ENCODE peak calls at places on chromosomes 12 and 14, in six cellular contexts. B is right lobe of liver, A is fibroblast of lung, H is heart right ventricle, I is cardiac muscle cell, Y is heart left ventricle. L is an unnamed sample.
A peak's percentile ranks its signal among the peaks of the same experiment; 100 is the strongest.

GRCh38 chr12:105561981-105562726 is 231.7 kb downstream of the C12orf75 start:
- DNase-seq in H (peak; percentile 15), I (peak; percentile 85), Y (peak; percentile 13), B (no peak), A (peak; percentile 91), L (no peak)

GRCh38 chr14:23364164-23364571 is 804 bp downstream of the EFS start:
- DNase-seq in B (no peak), Y (no peak), A (peak; percentile 9), H (no peak), I (no peak), L (no peak)

GRCh38 chr14:105180598-105181528 is at the start of gene NUDT14:
- DNase-seq in I (peak; percentile 53), H (peak; percentile 50), Y (no peak), A (peak; percentile 34), B (peak; percentile 84), L (peak; percentile 15)

GRCh38 chr12:2291182-2291832 is 238.5 kb downstream of the CACNA1C start:
- DNase-seq in B (no peak), Y (no peak), H (no peak), A (peak; percentile 41), I (peak; percentile 62), L (no peak)

GRCh38 chr14:68814376-68815287 is 21.8 kb upstream of the ZFP36L1 start:
- DNase-seq in Y (peak; percentile 73), I (peak; percentile 66), H (peak; percentile 73), B (peak; percentile 65), A (peak; percentile 69), L (no peak)

GRCh38 chr12:66065146-66065545 is 65.4 kb downstream of the LLPH start:
- DNase-seq in H (no peak), B (no peak), A (peak; percentile 53), Y (no peak), I (peak; percentile 6), L (no peak)

GRCh38 chr14:103886304-103887169 is 39.2 kb upstream of the PPP1R13B start:
- DNase-seq in H (no peak), Y (no peak), B (no peak), A (no peak), I (peak; percentile 52), L (no peak)

GRCh38 chr14:76262591-76262990 is 110.9 kb downstream of the GPATCH2L start:
- DNase-seq in Y (no peak), I (no peak), B (no peak), A (no peak), H (no peak), L (no peak)

GRCh38 chr14:89011727-89012271 is 187.3 kb downstream of the TTC8 start:
- DNase-seq in B (no peak), H (no peak), Y (no peak), I (no peak), A (peak; percentile 11), L (no peak)

GRCh38 chr12:127065595-127065994 is 1201.4 kb upstream of the TMEM132C start:
- DNase-seq in I (no peak), H (no peak), A (no peak), B (no peak), Y (no peak), L (no peak)

GRCh38 chr14:105497671-105498429 is 6.8 kb downstream of the TEDC1 start:
- DNase-seq in I (no peak), H (no peak), B (peak; percentile 88), A (no peak), Y (peak; percentile 20), L (no peak)

GRCh38 chr12:108856428-108857157 is 790 bp downstream of the SSH1 start:
- DNase-seq in A (peak; percentile 78), Y (peak; percentile 84), B (peak; percentile 84), H (peak; percentile 84), I (peak; percentile 71), L (no peak)

GRCh38 chr12:124573839-124574786 is 6.7 kb upstream of the NCOR2 start:
- DNase-seq in B (no peak), A (no peak), Y (no peak), H (no peak), I (no peak), L (no peak)

GRCh38 chr14:42023452-42023851 is 416.8 kb downstream of the LRFN5 start:
- DNase-seq in H (no peak), Y (no peak), A (no peak), I (no peak), B (no peak), L (no peak)

GRCh38 chr14:51552275-51552674 is 99.4 kb upstream of the FRMD6 start:
- DNase-seq in H (no peak), A (no peak), B (no peak), Y (no peak), I (no peak), L (no peak)

GRCh38 chr12:55862286-55862685 is 19.6 kb upstream of the MMP19 start:
- DNase-seq in Y (no peak), B (no peak), A (no peak), H (no peak), I (no peak), L (no peak)

GRCh38 chr14:68693926-68694325 is 98.9 kb downstream of the ZFP36L1 start:
- DNase-seq in H (no peak), A (no peak), Y (no peak), B (no peak), I (no peak), L (no peak)

GRCh38 chr12:131695968-131696367 is 14.9 kb upstream of the SFSWAP start:
- DNase-seq in I (no peak), A (no peak), Y (no peak), H (no peak), B (peak; percentile 30), L (no peak)

GRCh38 chr12:83573676-83574075 is 887.0 kb downstream of the TMTC2 start:
- DNase-seq in Y (no peak), A (peak; percentile 92), H (no peak), I (peak; percentile 18), B (no peak), L (no peak)

GRCh38 chr12:117361905-117362304 is 479 bp upstream of the NOS1 start:
- DNase-seq in H (no peak), Y (no peak), B (no peak), I (no peak), A (no peak), L (no peak)

GRCh38 chr12:117359029-117359845 is 2.2 kb downstream of the NOS1 start:
- DNase-seq in Y (no peak), H (no peak), A (no peak), B (no peak), I (no peak), L (no peak)

GRCh38 chr12:117360222-117360550 is 1.2 kb downstream of the NOS1 start:
- DNase-seq in B (no peak), I (no peak), Y (no peak), A (no peak), H (no peak), L (no peak)

GRCh38 chr12:117361312-117361670 is at the start of gene NOS1:
- DNase-seq in H (no peak), A (no peak), B (no peak), Y (no peak), I (no peak), L (no peak)

DNA sequence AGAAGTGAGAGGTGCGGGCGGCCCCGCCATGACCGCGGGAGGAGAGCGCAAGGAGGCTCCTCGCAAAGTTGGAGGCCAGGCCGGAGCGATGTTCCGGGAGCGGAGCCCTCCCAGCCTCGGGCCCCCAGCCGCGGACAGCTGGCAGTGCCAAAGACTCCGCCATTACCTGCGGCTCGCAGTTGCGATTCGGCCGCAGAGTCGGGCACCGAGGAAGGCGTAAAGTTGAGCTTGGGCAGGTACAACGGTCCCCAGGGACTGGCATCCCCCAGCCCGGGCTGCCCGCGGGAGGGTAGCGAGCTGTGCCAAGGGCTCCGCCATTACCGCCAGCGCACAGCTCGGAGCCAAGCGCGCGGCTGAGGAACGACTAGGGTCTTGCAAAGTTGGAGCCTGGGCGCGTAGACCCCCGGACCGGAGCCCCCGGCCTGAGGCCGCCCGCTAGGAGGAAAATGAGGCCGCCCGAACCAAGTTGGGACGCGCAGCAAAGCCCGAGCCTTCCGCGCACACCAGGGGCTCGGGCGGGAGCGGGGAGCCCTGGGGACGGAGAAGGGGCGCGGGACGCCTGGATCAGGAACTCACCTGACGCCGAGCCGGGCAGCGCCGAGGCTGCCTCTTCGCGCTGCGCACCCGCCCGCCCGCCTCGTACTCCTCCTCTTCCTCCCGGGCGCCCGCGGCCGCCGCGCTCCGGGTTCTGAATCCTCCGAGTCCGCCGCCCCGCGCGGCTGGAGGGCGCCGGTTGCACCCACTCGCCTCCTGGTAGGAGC is 695 bp downstream of the NOS1 start:
- DNase-seq in B (no peak), H (no peak), A (no peak), I (no peak), Y (no peak), L (no peak)
- H3K27me3 ChIP-seq in B (peaks cover 10% of the 10 kb centered on the region), H (peaks cover 84% of the 10 kb centered on the region), A (peaks cover 3% of the 10 kb centered on the region), I (peaks cover 100% of the 10 kb centered on the region), Y (peaks cover 56% of the 10 kb centered on the region), L (no peaks in the 10 kb centered on the region)

DNA sequence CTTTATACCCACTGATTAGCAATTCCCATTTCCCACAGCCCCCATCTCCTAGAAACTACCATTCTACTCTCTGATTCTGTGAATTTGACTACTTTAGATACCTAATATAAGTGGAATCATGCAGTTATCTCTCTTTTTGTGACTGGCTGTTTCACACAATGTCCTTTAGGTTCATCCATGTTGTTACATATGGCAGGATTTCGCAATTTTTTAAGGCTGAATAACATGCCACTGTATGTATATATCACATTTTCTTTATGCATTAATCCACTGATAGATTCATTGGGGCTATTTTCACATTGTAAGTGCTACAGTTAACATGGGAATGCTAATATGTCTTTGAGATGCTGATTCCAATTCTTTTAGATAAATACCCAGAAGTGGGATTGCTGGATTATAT is 11.8 kb upstream of the TBK1 start:
- DNase-seq in H (no peak), A (no peak), Y (no peak), I (no peak), B (no peak), L (no peak)
- H3K36me3 ChIP-seq in H (peaks cover 94% of the 10 kb centered on the region), A (peaks cover 13% of the 10 kb centered on the region), Y (peaks cover 100% of the 10 kb centered on the region), I (peaks cover 56% of the 10 kb centered on the region), B (peaks cover 69% of the 10 kb centered on the region), L (peaks cover 100% of the 10 kb centered on the region)

GRCh38 chr14:98909251-98909944 is 362.6 kb downstream of the BCL11B start:
- DNase-seq in H (no peak), Y (no peak), A (peak; percentile 19), B (no peak), I (peak; percentile 8), L (no peak)
- H3K27me3 ChIP-seq in H (peaks cover 31% of the 10 kb centered on the region), Y (no peaks in the 10 kb centered on the region), A (no peaks in the 10 kb centered on the region), B (no peaks in the 10 kb centered on the region), I (no peaks in the 10 kb centered on the region), L (no peaks in the 10 kb centered on the region)

DNA sequence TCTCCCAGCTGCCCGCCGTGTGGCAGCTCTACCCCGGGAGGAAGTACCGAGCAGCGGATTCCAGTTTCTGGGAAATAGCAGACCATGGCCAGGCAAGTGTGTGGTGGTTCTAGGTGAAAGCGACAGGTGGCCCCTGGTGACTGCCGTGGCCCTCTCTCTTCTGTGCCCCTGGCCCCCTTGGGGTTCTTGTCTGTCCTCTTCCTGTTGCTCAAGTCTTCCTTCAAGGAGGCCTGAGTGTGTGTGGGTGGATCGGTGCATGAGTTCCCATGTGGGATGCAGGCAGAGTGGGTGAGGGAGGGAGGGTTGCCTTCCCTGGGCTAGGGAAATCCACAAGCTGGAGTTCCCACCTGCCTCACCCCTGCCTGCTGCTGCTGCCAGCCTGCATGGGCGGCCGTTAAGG is 4.6 kb downstream of the TCL1B start:
- DNase-seq in I (no peak), Y (no peak), B (no peak), H (no peak), A (no peak), L (no peak)
- H3K36me3 ChIP-seq in I (no peaks in the 10 kb centered on the region), Y (no peaks in the 10 kb centered on the region), B (no peaks in the 10 kb centered on the region), H (no peaks in the 10 kb centered on the region), A (no peaks in the 10 kb centered on the region), L (no peaks in the 10 kb centered on the region)

DNA sequence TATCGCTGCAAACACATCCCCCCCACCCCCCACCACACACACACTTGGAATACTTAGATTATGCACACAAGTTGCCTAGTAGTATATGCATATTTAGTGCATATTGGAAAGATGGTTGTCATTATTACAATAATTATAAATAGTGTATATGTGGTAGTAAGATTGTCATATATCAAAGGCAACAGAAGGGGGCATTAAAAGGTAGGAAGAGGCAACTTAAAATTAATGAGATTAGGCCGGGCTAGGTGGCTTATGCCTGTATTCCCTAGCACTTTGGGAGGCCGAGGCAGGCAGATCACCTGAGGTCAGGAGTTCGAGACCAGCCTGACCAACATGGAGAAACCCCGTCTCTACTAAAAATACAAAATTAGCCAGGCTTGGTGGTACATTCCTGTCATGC is 52.1 kb downstream of the GSC start:
- DNase-seq in H (no peak), I (no peak), Y (no peak), B (no peak), A (no peak), L (no peak)
- H3K27me3 ChIP-seq in H (no peaks in the 10 kb centered on the region), I (no peaks in the 10 kb centered on the region), Y (no peaks in the 10 kb centered on the region), B (no peaks in the 10 kb centered on the region), A (no peaks in the 10 kb centered on the region), L (peaks cover 4% of the 10 kb centered on the region)

L was measured in esophagus squamous epithelium.